ENCODE peak calls at places on chromosomes 3 and 15, in six cellular contexts. Z is DND-41, F is left ventricle myocardium inferior, N is transverse colon, R is stomach, E is heart left ventricle. G is an unnamed sample.

GRCh38 chr3:3192481-3192764 is 12.9 kb upstream of the CRBN start:
- DNase-seq in F (no peak), E (no peak), R (no peak), Z (no peak), N (no peak), G (no peak)

GRCh38 chr3:57689367-57690053 is 3.4 kb downstream of the DENND6A start:
- DNase-seq in F (no peak), Z (no peak), R (no peak), E (no peak), N (no peak), G (no peak)

GRCh38 chr3:69092030-69092513 is 7.3 kb downstream of the ARL6IP5 start:
- DNase-seq in Z (peak; percentile 50), F (no peak), N (no peak), E (no peak), R (no peak), G (no peak)

GRCh38 chr15:51281368-51281967 is 56.9 kb downstream of the CYP19A1 start:
- DNase-seq in F (peak; percentile 67), R (peak; percentile 64), N (peak; percentile 62), Z (peak; percentile 53), E (peak; percentile 71), G (no peak)

GRCh38 chr15:68730491-68731317 is 90.0 kb downstream of the ANP32A start:
- DNase-seq in E (peak; percentile 59), Z (peak; percentile 12), R (peak; percentile 49), F (peak; percentile 47), N (peak; percentile 46), G (peak; percentile 15)

GRCh38 chr15:63176302-63176701 is 13.1 kb upstream of the RAB8B start:
- DNase-seq in Z (no peak), N (no peak), E (no peak), R (no peak), F (no peak), G (no peak)

GRCh38 chr15:69919816-69920215 is 177.9 kb downstream of the TLE3 start:
- DNase-seq in F (no peak), E (no peak), R (no peak), N (no peak), Z (no peak), G (no peak)

GRCh38 chr15:35427091-35427490 is 118.9 kb downstream of the DPH6 start:
- DNase-seq in R (no peak), N (no peak), E (no peak), Z (no peak), F (no peak), G (no peak)

GRCh38 chr3:65371053-65371452 is 667.7 kb downstream of the MAGI1 start:
- DNase-seq in N (no peak), Z (no peak), E (no peak), F (no peak), R (no peak), G (no peak)

GRCh38 chr3:106206613-106207012 is 337.8 kb upstream of the CBLB start:
- DNase-seq in F (no peak), E (no peak), Z (no peak), N (no peak), R (no peak), G (no peak)

GRCh38 chr3:171860830-171861535 is 17.8 kb downstream of the TMEM212 start:
- DNase-seq in R (peak; percentile 35), N (no peak), Z (no peak), F (no peak), E (no peak), G (no peak)

GRCh38 chr3:36904641-36905040 is 40.2 kb downstream of the TRANK1 start:
- DNase-seq in N (no peak), F (no peak), E (peak; percentile 52), Z (no peak), R (no peak), G (no peak)

GRCh38 chr3:186322761-186323160 is 39.3 kb downstream of the DGKG start:
- DNase-seq in N (no peak), R (no peak), Z (no peak), E (peak; percentile 50), F (peak; percentile 22), G (no peak)

GRCh38 chr15:72230197-72231065 is 559 bp downstream of the PKM start:
- DNase-seq in E (peak; percentile 97), R (peak; percentile 84), F (peak; percentile 94), N (peak; percentile 87), Z (peak; percentile 80), G (peak; percentile 52)

GRCh38 chr3:53045107-53045783 is 628 bp downstream of the SFMBT1 start:
- DNase-seq in F (peak; percentile 66), R (peak; percentile 66), Z (peak; percentile 67), E (peak; percentile 65), N (peak; percentile 64), G (peak; percentile 53)

GRCh38 chr3:36663666-36664291 is 100.6 kb downstream of the DCLK3 start:
- DNase-seq in N (no peak), F (no peak), Z (no peak), E (no peak), R (no peak), G (no peak)

GRCh38 chr3:101940521-101940992 is 91.2 kb downstream of the NFKBIZ start:
- DNase-seq in Z (no peak), E (peak; percentile 72), F (peak; percentile 63), R (no peak), N (no peak), G (no peak)

GRCh38 chr3:101941253-101942039 is 92.1 kb downstream of the NFKBIZ start:
- DNase-seq in Z (no peak), F (no peak), E (no peak), R (no peak), N (no peak), G (no peak)

GRCh38 chr3:101936419-101937331 is 87.4 kb downstream of the NFKBIZ start:
- DNase-seq in E (no peak), F (no peak), N (no peak), R (no peak), Z (no peak), G (peak; percentile 50)

GRCh38 chr3:101939391-101939790 is 90.1 kb downstream of the NFKBIZ start:
- DNase-seq in E (no peak), F (no peak), N (no peak), R (no peak), Z (no peak), G (no peak)

GRCh38 chr3:101938262-101938847 is 89.0 kb downstream of the NFKBIZ start:
- DNase-seq in R (no peak), N (no peak), F (no peak), E (no peak), Z (no peak), G (no peak)
- H3K4me1 ChIP-seq in R (peaks cover 59% of the 10 kb centered on the region), N (peaks cover 26% of the 10 kb centered on the region), F (peaks cover 41% of the 10 kb centered on the region), E (peaks cover 49% of the 10 kb centered on the region), Z (no peaks in the 10 kb centered on the region), G (peaks cover 55% of the 10 kb centered on the region)

DNA sequence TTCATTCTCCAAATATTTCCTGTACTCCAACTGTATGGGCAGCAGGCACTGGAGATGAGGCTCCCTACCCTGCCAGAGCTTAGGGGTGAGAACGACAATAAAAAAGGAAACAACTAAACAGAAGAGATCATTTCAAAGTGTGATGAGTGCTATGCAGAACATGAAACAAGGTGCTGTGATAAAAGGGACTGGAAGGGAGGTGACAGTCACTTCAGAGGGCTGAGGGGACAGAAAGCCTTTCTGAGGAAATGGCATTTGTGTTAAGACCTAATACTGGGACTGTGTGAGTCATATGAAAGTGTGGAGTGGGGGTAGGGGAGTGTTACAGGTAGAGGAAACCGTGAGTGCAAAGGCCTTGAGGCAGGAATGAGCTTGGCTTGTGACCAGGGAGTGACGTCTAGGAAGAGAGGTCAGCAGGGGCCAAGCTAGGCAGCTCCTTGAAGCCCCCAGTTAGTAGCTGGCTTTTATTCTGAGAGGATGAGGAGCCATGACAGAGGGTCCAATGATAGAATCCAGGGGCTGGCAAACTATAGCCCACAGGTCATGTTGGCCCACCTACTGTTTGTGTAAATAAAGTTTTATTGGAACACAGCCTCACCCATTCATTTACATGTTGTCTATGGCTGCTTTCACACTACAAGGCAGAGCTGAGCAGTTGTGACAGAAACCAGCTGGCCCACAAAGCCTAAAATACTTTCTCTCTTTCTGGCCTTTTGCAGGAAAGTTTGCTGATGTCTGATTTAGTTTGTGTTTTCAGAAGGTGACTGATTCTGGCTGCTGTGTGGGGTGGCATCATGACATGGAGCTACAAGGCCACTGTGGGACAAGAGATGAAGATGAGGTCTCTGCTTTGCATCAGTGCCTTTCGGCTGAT is 56.6 kb downstream of the LSM3 start:
- DNase-seq in F (no peak), R (peak; percentile 44), Z (no peak), N (peak; percentile 74), E (no peak), G (no peak)
- H3K27me3 ChIP-seq in F (peaks cover 53% of the 10 kb centered on the region), R (no peaks in the 10 kb centered on the region), Z (peaks cover 23% of the 10 kb centered on the region), N (no peaks in the 10 kb centered on the region), E (no peaks in the 10 kb centered on the region), G (no peaks in the 10 kb centered on the region)

GRCh38 chr3:50242371-50242770 is 6.4 kb downstream of the GNAI2 start:
- DNase-seq in Z (no peak), R (no peak), E (no peak), N (no peak), F (no peak), G (no peak)
- H3K4me1 ChIP-seq in Z (peaks cover 68% of the 10 kb centered on the region), R (peaks cover 100% of the 10 kb centered on the region), E (peaks cover 94% of the 10 kb centered on the region), N (peaks cover 90% of the 10 kb centered on the region), F (peaks cover 100% of the 10 kb centered on the region), G (peaks cover 89% of the 10 kb centered on the region)

DNA sequence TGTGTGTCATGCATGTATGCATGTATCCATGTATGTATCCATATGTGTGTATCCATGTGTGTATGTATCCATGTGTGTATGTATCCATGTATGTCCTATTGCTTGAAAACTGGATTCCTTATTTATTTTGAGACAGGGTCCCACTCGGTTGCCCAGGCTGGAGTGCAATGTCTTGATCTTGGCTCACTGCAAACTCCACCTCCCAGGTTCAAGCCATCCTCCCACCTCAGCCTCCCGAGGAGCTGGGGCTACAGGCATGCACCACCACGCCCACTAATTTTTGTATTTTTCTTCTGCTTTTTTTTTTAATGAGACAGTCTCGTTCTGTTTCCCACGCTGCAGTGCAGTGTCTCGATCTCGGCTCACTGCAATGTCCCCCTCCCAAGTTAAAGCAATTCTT is 34.1 kb downstream of the MUC20 start:
- DNase-seq in N (no peak), R (no peak), E (no peak), F (no peak), Z (no peak), G (no peak)
- H3K27me3 ChIP-seq in N (peaks cover 5% of the 10 kb centered on the region), R (no peaks in the 10 kb centered on the region), E (no peaks in the 10 kb centered on the region), F (peaks cover 66% of the 10 kb centered on the region), Z (no peaks in the 10 kb centered on the region), G (peaks cover 3% of the 10 kb centered on the region)

GRCh38 chr15:80836991-80837390 is 57.8 kb downstream of the CEMIP start:
- DNase-seq in E (no peak), F (no peak), Z (no peak), R (no peak), N (no peak), G (no peak)
- H3K4me1 ChIP-seq in E (no peaks in the 10 kb centered on the region), F (no peaks in the 10 kb centered on the region), Z (no peaks in the 10 kb centered on the region), R (peaks cover 4% of the 10 kb centered on the region), N (peaks cover 37% of the 10 kb centered on the region), G (no peaks in the 10 kb centered on the region)

DNA sequence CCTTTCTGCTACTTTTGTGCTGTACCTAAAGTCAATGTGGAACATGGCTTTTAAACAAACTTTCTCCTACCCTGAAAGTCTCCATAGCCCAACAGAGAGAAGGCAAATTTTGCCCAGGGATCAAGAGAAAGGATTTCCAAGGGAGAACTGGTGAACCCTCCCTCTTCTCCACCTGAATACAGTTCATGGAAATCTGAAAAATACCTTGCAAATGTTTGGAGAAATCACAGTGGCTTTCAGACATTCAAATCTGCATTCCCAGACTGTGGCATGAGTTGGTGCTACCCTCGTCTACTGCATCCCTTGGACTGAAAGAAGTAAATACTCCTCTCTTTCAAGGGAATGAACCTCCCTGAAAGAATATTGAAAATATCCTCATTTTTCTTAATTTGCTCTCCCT is 38.7 kb downstream of the ZIC4 start:
- DNase-seq in Z (no peak), R (no peak), F (no peak), E (no peak), N (no peak), G (no peak)
- H3K27me3 ChIP-seq in Z (no peaks in the 10 kb centered on the region), R (peaks cover 17% of the 10 kb centered on the region), F (peaks cover 100% of the 10 kb centered on the region), E (peaks cover 77% of the 10 kb centered on the region), N (peaks cover 99% of the 10 kb centered on the region), G (peaks cover 28% of the 10 kb centered on the region)

G was measured in CD8-positive, alpha-beta memory T cell.